ENCODE peak calls at places on chromosomes 2 and 18, in ten cellular contexts. J, Q, V, U, H, E, S, R, A and O are unnamed samples.

GRCh38 chr2:5734866-5735861 is 43.0 kb downstream of the SOX11 start:
- DNase-seq in J (no peak), U (no peak), A (no peak), Q (no peak), E (no peak), R (no peak), H (no peak), S (no peak), V (no peak), O (no peak)

GRCh38 chr2:221347471-221347870 is 224.6 kb downstream of the EPHA4 start:
- DNase-seq in S (no peak), Q (no peak), E (peak; percentile 43), R (no peak), U (no peak), V (no peak), J (no peak), A (no peak), H (no peak), O (no peak)

GRCh38 chr2:17621781-17622180 is 81.3 kb downstream of the VSNL1 start:
- DNase-seq in V (peak; percentile 75), S (no peak), U (no peak), E (peak; percentile 46), H (no peak), Q (no peak), R (no peak), A (peak; percentile 75), J (no peak), O (no peak)

GRCh38 chr2:174778479-174778962 is 14.2 kb upstream of the CHRNA1 start:
- DNase-seq in S (no peak), A (peak; percentile 85), Q (no peak), U (peak; percentile 61), V (peak; percentile 93), H (no peak), E (peak; percentile 90), J (no peak), R (peak; percentile 90), O (peak; percentile 80)

GRCh38 chr18:62690416-62690815 is 24.9 kb upstream of the PHLPP1 start:
- DNase-seq in H (no peak), Q (peak; percentile 29), E (no peak), S (no peak), A (no peak), U (no peak), J (no peak), R (no peak), V (no peak), O (no peak)

GRCh38 chr18:13513481-13513880 is 212.9 kb downstream of the FAM210A start:
- DNase-seq in A (no peak), R (no peak), U (no peak), V (no peak), J (no peak), Q (no peak), H (no peak), E (no peak), S (no peak), O (no peak)

GRCh38 chr2:215579809-215580208 is 143.9 kb upstream of the FN1 start:
- DNase-seq in E (peak; percentile 74), V (no peak), Q (no peak), S (no peak), J (no peak), A (peak; percentile 82), R (no peak), H (no peak), U (no peak), O (no peak)

GRCh38 chr2:160869411-160869810 is 290.8 kb upstream of the TANK start:
- DNase-seq in U (no peak), S (no peak), H (no peak), V (peak; percentile 35), A (peak; percentile 87), Q (no peak), E (peak; percentile 68), J (no peak), R (no peak), O (no peak)

GRCh38 chr2:61714210-61714609 is 139.7 kb downstream of the FAM161A start:
- DNase-seq in J (no peak), Q (no peak), U (no peak), V (no peak), E (no peak), A (no peak), H (no peak), S (no peak), R (no peak), O (no peak)